ENCODE peak calls at places on chromosome X, in four cellular contexts. O is body of pancreas; L is stimulated activated CD8-positive, alpha-beta memory T cell treated with anti-CD3 and anti-CD28 coated beads, Interleukin-4, amount 100 ng/mL, for 4 hours; V is DMS79. J is an unnamed sample.

GRCh38 chrX:63664083-63664482 is 120.9 kb downstream of the ARHGEF9 start:
- DNase-seq in V (no peak), L (no peak), O (no peak), J (no peak)

GRCh38 chrX:63466690-63467089 is 115.6 kb upstream of the SPIN4 start:
- DNase-seq in V (no peak), L (no peak), O (no peak), J (no peak)

GRCh38 chrX:23784487-23785301 is 1.7 kb downstream of the SAT1 start:
- DNase-seq in L (no peak), O (peak), V (no peak), J (no peak)

GRCh38 chrX:125094901-125095300 is 224.8 kb upstream of the TEX13C start:
- DNase-seq in L (no peak), O (no peak), V (no peak), J (no peak)

GRCh38 chrX:49230500-49231232 is 2.5 kb downstream of the CACNA1F start:
- DNase-seq in V (peak), L (peak), O (peak), J (peak)

GRCh38 chrX:111010151-111010550 is 85.8 kb upstream of the PAK3 start:
- DNase-seq in O (no peak), L (no peak), V (peak), J (no peak)

GRCh38 chrX:66684196-66684595 is 45.3 kb upstream of the EDA2R start:
- DNase-seq in L (no peak), O (no peak), V (no peak), J (no peak)

GRCh38 chrX:153521034-153521433 is 3.6 kb downstream of the ATP2B3 start:
- DNase-seq in O (no peak), L (no peak), V (peak), J (peak)

GRCh38 chrX:153888344-153888743 is 2.4 kb upstream of the L1CAM start:
- DNase-seq in L (no peak), O (no peak), V (no peak), J (no peak)

GRCh38 chrX:71292669-71293379 is 8.7 kb upstream of the ITGB1BP2 start:
- DNase-seq in V (no peak), O (no peak), L (no peak), J (no peak)

GRCh38 chrX:19886888-19887531 is 390 bp downstream of the SH3KBP1 start:
- DNase-seq in V (no peak), O (no peak), L (no peak), J (peak)

GRCh38 chrX:37785569-37785968 is 5.7 kb downstream of the CYBB start:
- DNase-seq in V (no peak), L (no peak), O (no peak), J (no peak)

GRCh38 chrX:65537229-65537628 is 2.6 kb upstream of the LAS1L start:
- DNase-seq in O (no peak), L (no peak), V (no peak), J (no peak)

GRCh38 chrX:6432211-6432610 is 102.7 kb downstream of the VCX3A start:
- DNase-seq in O (no peak), L (no peak), V (no peak), J (no peak)

GRCh38 chrX:97027384-97027922 is 143.7 kb downstream of the RPA4 start:
- DNase-seq in O (no peak), L (no peak), V (no peak), J (no peak)

J was measured in stomach.